ENCODE peak calls at places on chromosome 18, in six cellular contexts. One of them, this sample, is unnamed.
A peak's percentile ranks its signal among the peaks of the same experiment; 100 is the strongest.

GRCh38 chr18:72700961-72701710 is 157.0 kb upstream of the CBLN2 start:
- DNase-seq in IMR-90: peak; percentile 14
- DNase-seq in trophoblast cell: no peak
- DNase-seq in H9: no peak
- DNase-seq in mesenchymal stem cell: peak; percentile 34
- DNase-seq in H1: no peak
- DNase-seq in this sample: no peak

GRCh38 chr18:63590966-63591695 is 4.0 kb downstream of the SERPINB13 start:
- DNase-seq in IMR-90: no peak
- DNase-seq in trophoblast cell: no peak
- DNase-seq in H9: no peak
- DNase-seq in mesenchymal stem cell: no peak
- DNase-seq in H1: no peak
- DNase-seq in this sample: no peak

GRCh38 chr18:26656944-26657536 is 108.7 kb upstream of the KCTD1 start:
- DNase-seq in IMR-90: peak; percentile 36
- DNase-seq in trophoblast cell: peak; percentile 59
- DNase-seq in H9: peak; percentile 55
- DNase-seq in mesenchymal stem cell: peak; percentile 67
- DNase-seq in H1: peak; percentile 82
- DNase-seq in this sample: peak; percentile 54

GRCh38 chr18:34801769-34802168 is 91.7 kb downstream of the DTNA start:
- DNase-seq in IMR-90: peak; percentile 72
- DNase-seq in trophoblast cell: no peak
- DNase-seq in H9: no peak
- DNase-seq in mesenchymal stem cell: peak; percentile 83
- DNase-seq in H1: no peak
- DNase-seq in this sample: no peak

GRCh38 chr18:35466815-35467623 is 30.7 kb downstream of the INO80C start:
- DNase-seq in IMR-90: no peak
- DNase-seq in trophoblast cell: no peak
- DNase-seq in H9: no peak
- DNase-seq in mesenchymal stem cell: no peak
- DNase-seq in H1: no peak
- DNase-seq in this sample: no peak

GRCh38 chr18:60966876-60967275 is 366.4 kb upstream of the CDH20 start:
- DNase-seq in IMR-90: no peak
- DNase-seq in trophoblast cell: no peak
- DNase-seq in H9: no peak
- DNase-seq in mesenchymal stem cell: no peak
- DNase-seq in H1: no peak
- DNase-seq in this sample: no peak

GRCh38 chr18:54506516-54507261 is 84.4 kb upstream of the DYNAP start:
- DNase-seq in IMR-90: no peak
- DNase-seq in trophoblast cell: no peak
- DNase-seq in H9: no peak
- DNase-seq in mesenchymal stem cell: no peak
- DNase-seq in H1: no peak
- DNase-seq in this sample: no peak

GRCh38 chr18:63160172-63160995 is 159.2 kb downstream of the BCL2 start:
- DNase-seq in IMR-90: no peak
- DNase-seq in trophoblast cell: no peak
- DNase-seq in H9: no peak
- DNase-seq in mesenchymal stem cell: no peak
- DNase-seq in H1: no peak
- DNase-seq in this sample: no peak

GRCh38 chr18:59155140-59155539 is 15.5 kb downstream of the SEC11C start:
- DNase-seq in IMR-90: peak; percentile 95
- DNase-seq in trophoblast cell: peak; percentile 85
- DNase-seq in H9: no peak
- DNase-seq in mesenchymal stem cell: peak; percentile 94
- DNase-seq in H1: no peak
- DNase-seq in this sample: no peak

GRCh38 chr18:51151568-51152511 is 45.6 kb downstream of the MEX3C start:
- DNase-seq in IMR-90: no peak
- DNase-seq in trophoblast cell: peak; percentile 62
- DNase-seq in H9: peak; percentile 23
- DNase-seq in mesenchymal stem cell: no peak
- DNase-seq in H1: no peak
- DNase-seq in this sample: no peak

GRCh38 chr18:32372047-32372380 is 98.7 kb downstream of the GAREM1 start:
- DNase-seq in IMR-90: no peak
- DNase-seq in trophoblast cell: no peak
- DNase-seq in H9: no peak
- DNase-seq in mesenchymal stem cell: no peak
- DNase-seq in H1: no peak
- DNase-seq in this sample: no peak

GRCh38 chr18:36771246-36771645 is 57.6 kb downstream of the TPGS2 start:
- DNase-seq in IMR-90: no peak
- DNase-seq in trophoblast cell: no peak
- DNase-seq in H9: no peak
- DNase-seq in mesenchymal stem cell: no peak
- DNase-seq in H1: no peak
- DNase-seq in this sample: no peak

GRCh38 chr18:53457068-53457467 is 767.4 kb downstream of the MBD2 start:
- DNase-seq in IMR-90: no peak
- DNase-seq in trophoblast cell: no peak
- DNase-seq in H9: no peak
- DNase-seq in mesenchymal stem cell: peak; percentile 32
- DNase-seq in H1: no peak
- DNase-seq in this sample: no peak

GRCh38 chr18:183769-184168 is 25.4 kb downstream of the USP14 start:
- DNase-seq in IMR-90: no peak
- DNase-seq in trophoblast cell: no peak
- DNase-seq in H9: no peak
- DNase-seq in mesenchymal stem cell: peak; percentile 25
- DNase-seq in H1: no peak
- DNase-seq in this sample: no peak

GRCh38 chr18:47151457-47151856 is 1.2 kb upstream of the HDHD2 start:
- DNase-seq in IMR-90: no peak
- DNase-seq in trophoblast cell: no peak
- DNase-seq in H9: no peak
- DNase-seq in mesenchymal stem cell: no peak
- DNase-seq in H1: no peak
- DNase-seq in this sample: no peak

GRCh38 chr18:51153659-51154371 is 43.7 kb downstream of the MEX3C start:
- DNase-seq in IMR-90: no peak
- DNase-seq in trophoblast cell: no peak
- DNase-seq in H9: no peak
- DNase-seq in mesenchymal stem cell: no peak
- DNase-seq in H1: no peak
- DNase-seq in this sample: no peak

GRCh38 chr18:71443726-71444480 is 1100.2 kb downstream of the CBLN2 start:
- DNase-seq in IMR-90: no peak
- DNase-seq in trophoblast cell: no peak
- DNase-seq in H9: no peak
- DNase-seq in mesenchymal stem cell: no peak
- DNase-seq in H1: no peak
- DNase-seq in this sample: no peak

GRCh38 chr18:55318864-55319516 is 269.0 kb downstream of the TCF4 start:
- DNase-seq in IMR-90: peak; percentile 82
- DNase-seq in trophoblast cell: no peak
- DNase-seq in H9: no peak
- DNase-seq in mesenchymal stem cell: peak; percentile 84
- DNase-seq in H1: no peak
- DNase-seq in this sample: no peak

GRCh38 chr18:49865401-49865800 is 52.1 kb upstream of the ACAA2 start:
- DNase-seq in IMR-90: no peak
- DNase-seq in trophoblast cell: no peak
- DNase-seq in H9: no peak
- DNase-seq in mesenchymal stem cell: no peak
- DNase-seq in H1: no peak
- DNase-seq in this sample: no peak

GRCh38 chr18:79756143-79756500 is 41.6 kb upstream of the KCNG2 start:
- DNase-seq in IMR-90: no peak
- DNase-seq in trophoblast cell: no peak
- DNase-seq in H9: no peak
- DNase-seq in mesenchymal stem cell: no peak
- DNase-seq in H1: no peak
- DNase-seq in this sample: no peak

GRCh38 chr18:1294229-1294628 is 389.6 kb downstream of the ADCYAP1 start:
- DNase-seq in IMR-90: no peak
- DNase-seq in trophoblast cell: no peak
- DNase-seq in H9: no peak
- DNase-seq in mesenchymal stem cell: no peak
- DNase-seq in H1: no peak
- DNase-seq in this sample: no peak

GRCh38 chr18:79421275-79421857 is 25.6 kb downstream of the NFATC1 start:
- DNase-seq in IMR-90: no peak
- DNase-seq in trophoblast cell: no peak
- DNase-seq in H9: no peak
- DNase-seq in mesenchymal stem cell: no peak
- DNase-seq in H1: no peak
- DNase-seq in this sample: no peak

GRCh38 chr18:23401400-23402347 is 51.4 kb upstream of the RIOK3 start:
- DNase-seq in IMR-90: peak; percentile 73
- DNase-seq in trophoblast cell: no peak
- DNase-seq in H9: peak; percentile 67
- DNase-seq in mesenchymal stem cell: peak; percentile 88
- DNase-seq in H1: no peak
- DNase-seq in this sample: peak; percentile 59

GRCh38 chr18:67261931-67262552 is 254.5 kb downstream of the DSEL start:
- DNase-seq in IMR-90: no peak
- DNase-seq in trophoblast cell: no peak
- DNase-seq in H9: no peak
- DNase-seq in mesenchymal stem cell: peak; percentile 8
- DNase-seq in H1: no peak
- DNase-seq in this sample: no peak

GRCh38 chr18:712401-713134 is at the start of gene ENOSF1:
- DNase-seq in IMR-90: peak; percentile 58
- DNase-seq in trophoblast cell: peak; percentile 88
- DNase-seq in H9: peak; percentile 94
- DNase-seq in mesenchymal stem cell: peak; percentile 82
- DNase-seq in H1: peak; percentile 99
- DNase-seq in this sample: peak; percentile 65

DNA sequence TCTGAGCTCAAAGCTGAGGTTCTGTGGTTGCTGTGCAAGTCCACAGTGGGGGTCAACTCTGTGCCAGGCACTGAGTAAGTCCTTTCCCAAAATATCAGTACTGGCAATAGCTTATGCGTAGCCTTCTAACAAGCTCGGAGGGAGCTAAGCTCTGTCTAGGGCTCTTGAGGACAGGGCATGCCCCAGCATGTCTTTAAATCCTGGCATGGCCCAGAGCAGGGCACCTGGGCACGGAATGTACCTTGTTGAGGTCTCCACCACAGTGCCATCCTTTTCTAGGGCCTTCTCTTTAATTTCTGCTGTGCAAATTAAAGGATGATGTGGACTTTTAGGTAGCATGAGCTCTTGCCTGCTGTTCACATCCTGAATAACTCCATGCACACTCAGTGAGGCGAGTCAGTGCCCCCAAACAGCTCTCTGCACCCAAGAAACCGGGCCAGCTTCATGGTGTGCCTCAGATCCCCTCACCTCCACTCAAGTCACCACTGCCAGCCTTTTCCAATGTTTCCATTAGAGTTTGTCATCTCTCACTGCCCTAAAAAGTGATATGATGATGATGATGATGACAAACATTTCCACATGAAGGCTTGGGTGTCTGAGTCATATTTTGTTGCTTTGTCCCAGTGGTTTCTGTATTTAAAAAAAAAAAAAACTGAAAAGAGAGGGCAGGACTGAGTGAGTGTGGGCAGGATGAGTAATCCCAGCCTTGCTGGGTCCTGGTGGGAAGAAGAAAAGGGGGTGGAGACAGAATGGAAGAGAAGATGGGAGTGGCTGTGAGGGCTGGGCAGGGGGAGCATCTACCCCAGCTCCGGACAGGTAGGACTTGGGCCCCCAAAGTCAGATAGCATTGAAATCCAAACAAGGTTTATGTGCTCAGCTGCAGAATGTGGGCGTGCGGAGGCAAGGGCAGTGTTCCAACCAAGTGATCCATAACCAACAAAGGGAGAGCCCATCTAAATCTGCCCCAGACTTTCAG is 78.9 kb downstream of the ZBTB7C start:
- DNase-seq in IMR-90: peak; percentile 69
- DNase-seq in trophoblast cell: no peak
- DNase-seq in H9: no peak
- DNase-seq in mesenchymal stem cell: peak; percentile 77
- DNase-seq in H1: no peak
- DNase-seq in this sample: no peak
- H2AFZ ChIP-seq in IMR-90: no peak overlapping the region
- H2AFZ ChIP-seq in trophoblast cell: no peak overlapping the region
- H2AFZ ChIP-seq in H9: no peak overlapping the region
- H2AFZ ChIP-seq in mesenchymal stem cell: no peak overlapping the region
- H2AFZ ChIP-seq in H1: peak overlapping the region; percentile 15
- H2AFZ ChIP-seq in this sample: peak overlapping the region; percentile 18

DNA sequence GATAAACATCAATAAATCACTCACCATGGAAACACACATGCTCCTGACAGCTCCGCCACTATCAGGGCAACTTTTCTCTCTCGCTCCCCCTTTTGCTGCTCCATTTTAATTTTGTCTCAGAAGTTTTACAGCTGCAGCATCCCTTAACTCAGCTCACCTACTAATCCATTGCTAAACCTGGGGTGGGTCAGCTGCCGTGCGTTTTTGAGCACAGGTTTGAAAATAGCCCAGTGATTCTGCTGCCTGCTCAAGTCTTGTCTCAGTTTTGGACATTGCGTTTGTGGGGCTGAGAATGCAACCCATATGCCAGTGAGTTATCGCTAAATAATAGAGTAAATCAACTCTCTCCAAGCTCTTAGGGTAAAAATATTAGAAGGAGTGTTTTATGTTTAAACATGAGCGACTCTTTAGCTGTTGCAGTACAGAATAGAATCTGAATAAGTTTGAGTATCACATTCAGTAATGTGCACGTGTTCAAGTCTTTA is 2.1 kb downstream of the TSHZ1 start:
- DNase-seq in IMR-90: no peak
- DNase-seq in trophoblast cell: no peak
- DNase-seq in H9: no peak
- DNase-seq in mesenchymal stem cell: no peak
- DNase-seq in H1: no peak
- DNase-seq in this sample: no peak
- H3K18ac ChIP-seq in IMR-90: no peak overlapping the region
- H3K18ac ChIP-seq in trophoblast cell: no peak overlapping the region
- H3K18ac ChIP-seq in H9: no peak overlapping the region
- H3K18ac ChIP-seq in mesenchymal stem cell: no peak overlapping the region
- H3K18ac ChIP-seq in H1: no peak overlapping the region
- H3K18ac ChIP-seq in this sample: no peak overlapping the region

GRCh38 chr18:2980607-2980923 is 32.4 kb downstream of the LPIN2 start:
- DNase-seq in IMR-90: no peak
- DNase-seq in trophoblast cell: no peak
- DNase-seq in H9: no peak
- DNase-seq in mesenchymal stem cell: no peak
- DNase-seq in H1: no peak
- DNase-seq in this sample: no peak
- H3K4me1 ChIP-seq in IMR-90: peaks cover 36% of the 10 kb centered on the region
- H3K4me1 ChIP-seq in trophoblast cell: peaks cover 5% of the 10 kb centered on the region
- H3K4me1 ChIP-seq in H9: peaks cover 4% of the 10 kb centered on the region
- H3K4me1 ChIP-seq in mesenchymal stem cell: peaks cover 29% of the 10 kb centered on the region
- H3K4me1 ChIP-seq in H1: peaks cover 6% of the 10 kb centered on the region
- H3K4me1 ChIP-seq in this sample: peaks cover 7% of the 10 kb centered on the region

DNA sequence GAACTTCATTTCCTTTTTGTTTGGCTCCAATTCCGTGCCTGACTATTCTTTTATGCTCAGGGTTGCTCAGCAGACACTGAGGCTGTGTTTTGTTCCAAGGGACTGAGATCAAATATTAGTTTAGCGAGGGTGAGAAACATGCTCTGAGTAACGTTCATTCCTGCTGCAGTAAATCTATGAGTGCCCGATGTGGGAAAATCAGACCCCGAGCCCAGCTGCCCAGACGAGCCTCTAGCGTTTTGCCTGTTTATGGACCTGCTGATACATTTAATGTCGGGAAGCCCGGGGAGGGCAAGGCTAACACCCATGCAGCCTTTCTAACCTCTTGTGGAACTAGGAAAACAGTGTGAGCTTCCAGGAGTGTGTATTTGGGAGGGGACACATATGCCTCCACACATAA is 119.2 kb downstream of the VAPA start:
- DNase-seq in IMR-90: no peak
- DNase-seq in trophoblast cell: no peak
- DNase-seq in H9: no peak
- DNase-seq in mesenchymal stem cell: no peak
- DNase-seq in H1: no peak
- DNase-seq in this sample: no peak
- H2AFZ ChIP-seq in IMR-90: no peak overlapping the region
- H2AFZ ChIP-seq in trophoblast cell: no peak overlapping the region
- H2AFZ ChIP-seq in H9: no peak overlapping the region
- H2AFZ ChIP-seq in mesenchymal stem cell: no peak overlapping the region
- H2AFZ ChIP-seq in H1: no peak overlapping the region
- H2AFZ ChIP-seq in this sample: no peak overlapping the region

This sample was measured in neuronal stem cell.